ENCODE peak calls at places on chromosomes 13 and 19, in four cellular contexts. R, F, D and B are unnamed samples.

GRCh38 chr19:5166262-5166661 is 174.3 kb downstream of the PTPRS start:
- DNase-seq in R (no peak), F (no peak), D (no peak), B (no peak)

GRCh38 chr19:58538257-58539168 is 5.4 kb upstream of the TRIM28 start:
- DNase-seq in R (no peak), F (no peak), D (no peak), B (no peak)

GRCh38 chr13:80224468-80224867 is 116.5 kb downstream of the SPRY2 start:
- DNase-seq in F (no peak), R (no peak), D (no peak), B (no peak)

GRCh38 chr13:106464076-106464475 is 71.4 kb downstream of the EFNB2 start:
- DNase-seq in R (no peak), F (no peak), D (no peak), B (no peak)

GRCh38 chr19:46975011-46975917 is 44.4 kb upstream of the NPAS1 start:
- DNase-seq in F (no peak), D (no peak), R (no peak), B (no peak)

GRCh38 chr13:93079294-93079693 is 147.3 kb upstream of the GPC6 start:
- DNase-seq in D (no peak), F (no peak), R (no peak), B (no peak)

GRCh38 chr19:13173129-13173737 is 23.0 kb downstream of the IER2 start:
- DNase-seq in F (no peak), D (no peak), R (no peak), B (no peak)

GRCh38 chr13:76663941-76664340 is 222.3 kb downstream of the KCTD12 start:
- DNase-seq in D (no peak), R (no peak), F (no peak), B (no peak)

GRCh38 chr13:43894438-43894837 is 14.7 kb downstream of the LACC1 start:
- DNase-seq in F (no peak), D (no peak), R (no peak), B (no peak)

GRCh38 chr19:6292006-6292405 is 12.2 kb upstream of the MLLT1 start:
- DNase-seq in R (no peak), F (no peak), D (no peak), B (no peak)

GRCh38 chr19:6718741-6719539 is 1.5 kb downstream of the C3 start:
- DNase-seq in D (no peak), F (peak), R (no peak), B (peak)

GRCh38 chr13:59696229-59696628 is 467.5 kb downstream of the DIAPH3 start:
- DNase-seq in F (no peak), D (no peak), R (no peak), B (no peak)

GRCh38 chr13:94030415-94031119 is 448.9 kb downstream of the DCT start:
- DNase-seq in F (no peak), R (no peak), D (no peak), B (no peak)

GRCh38 chr19:12052057-12052570 is 647 bp downstream of the ZNF878 start:
- DNase-seq in R (no peak), D (no peak), F (no peak), B (no peak)

GRCh38 chr13:59458908-59459579 is 704.7 kb downstream of the DIAPH3 start:
- DNase-seq in F (no peak), D (no peak), R (no peak), B (peak)

GRCh38 chr19:46635920-46636761 is at the start of gene GNG8:
- DNase-seq in R (no peak), F (no peak), D (no peak), B (no peak)

GRCh38 chr13:73173160-73173905 is 114.5 kb downstream of the KLF5 start:
- DNase-seq in D (no peak), F (no peak), R (no peak), B (no peak)

GRCh38 chr13:106373304-106373988 is 162.0 kb downstream of the EFNB2 start:
- DNase-seq in F (no peak), D (no peak), R (no peak), B (no peak)

GRCh38 chr13:30829145-30829544 is 76.9 kb upstream of the MEDAG start:
- DNase-seq in F (no peak), R (no peak), D (no peak), B (no peak)

GRCh38 chr13:111947026-111947810 is 119.7 kb upstream of the SOX1 start:
- DNase-seq in R (no peak), D (no peak), F (no peak), B (no peak)

GRCh38 chr13:25727250-25727649 is 324.6 kb downstream of the SHISA2 start:
- DNase-seq in R (peak), D (no peak), F (no peak), B (peak)

GRCh38 chr13:23468811-23469210 is 35.3 kb upstream of the SACS start:
- DNase-seq in R (no peak), D (no peak), F (no peak), B (no peak)

GRCh38 chr19:50601407-50602088 is 33.3 kb upstream of the LRRC4B start:
- DNase-seq in D (no peak), R (no peak), F (no peak), B (no peak)

GRCh38 chr13:93226623-93227279 is at the start of gene GPC6:
- DNase-seq in R (peak), D (no peak), F (no peak), B (no peak)

GRCh38 chr19:56687036-56687435 is 15.5 kb upstream of the ZNF835 start:
- DNase-seq in D (no peak), F (no peak), R (no peak), B (no peak)

GRCh38 chr19:633068-633785 is at the start of gene POLRMT:
- DNase-seq in R (peak), D (peak), F (peak), B (peak)
- TF ChIP-seq POLR2A in R (no peak), D (peak), F (peak), B (peak)

GRCh38 chr13:19864339-19865309 is 1.2 kb upstream of the ZMYM5 start:
- DNase-seq in F (peak), R (peak), D (peak), B (peak)

GRCh38 chr13:19861762-19862161 is 1.7 kb downstream of the ZMYM5 start:
- DNase-seq in R (no peak), D (no peak), F (no peak), B (no peak)

GRCh38 chr13:19862511-19863313 is 737 bp downstream of the ZMYM5 start:
- DNase-seq in D (peak), R (peak), F (peak), B (peak)

GRCh38 chr13:19863323-19864017 is at the start of gene ZMYM5:
- DNase-seq in D (peak), F (peak), R (peak), B (peak)

DNA sequence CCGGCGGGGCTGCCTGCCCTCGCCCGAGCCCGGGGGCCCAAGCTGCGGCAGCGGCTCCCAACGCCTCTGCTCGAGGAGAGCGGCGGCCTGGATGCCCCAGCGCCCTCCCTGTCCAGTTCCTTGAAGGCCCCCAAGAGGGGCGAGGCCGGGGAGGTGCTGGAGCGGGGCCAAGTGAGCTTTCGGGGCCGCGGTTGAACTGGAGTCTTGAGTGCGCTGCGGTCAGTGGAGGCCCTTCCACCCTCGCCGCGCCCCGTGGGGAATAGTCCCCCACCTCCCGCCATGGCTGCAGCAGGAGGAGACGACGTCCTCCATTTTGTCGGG is 529 bp upstream of the ZMYM5 start:
- DNase-seq in R (peak), F (no peak), D (peak), B (peak)
- TF ChIP-seq POLR2A in R (no peak), F (no peak), D (peak), B (no peak)

GRCh38 chr13:113084094-113084942 is 21.3 kb upstream of the F7 start:
- DNase-seq in F (no peak), R (no peak), D (no peak), B (no peak)
- TF ChIP-seq POLR2A in F (no peak), R (no peak), D (no peak), B (no peak)

DNA sequence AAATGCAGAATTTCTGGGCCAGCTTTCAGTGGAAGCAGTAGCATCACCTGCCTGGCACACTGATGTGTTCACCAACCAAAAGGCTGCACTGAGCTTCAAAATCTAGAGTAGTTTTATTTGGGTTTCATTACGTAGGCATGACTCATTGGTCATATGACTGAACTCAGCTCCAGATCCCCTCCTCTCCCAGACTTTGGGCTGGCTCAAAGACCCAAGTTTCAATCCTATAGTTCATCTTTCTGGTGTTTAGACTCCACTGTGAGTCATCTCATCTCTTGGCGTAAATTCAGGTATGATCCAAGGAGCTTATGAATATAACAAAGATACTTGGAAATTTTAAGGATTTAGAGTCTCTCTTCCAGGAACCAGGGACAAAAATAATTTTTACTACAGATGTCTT is 17.7 kb downstream of the ZMYM5 start:
- DNase-seq in R (no peak), F (no peak), D (no peak), B (no peak)
- TF ChIP-seq POLR2A in R (no peak), F (no peak), D (no peak), B (no peak)

DNA sequence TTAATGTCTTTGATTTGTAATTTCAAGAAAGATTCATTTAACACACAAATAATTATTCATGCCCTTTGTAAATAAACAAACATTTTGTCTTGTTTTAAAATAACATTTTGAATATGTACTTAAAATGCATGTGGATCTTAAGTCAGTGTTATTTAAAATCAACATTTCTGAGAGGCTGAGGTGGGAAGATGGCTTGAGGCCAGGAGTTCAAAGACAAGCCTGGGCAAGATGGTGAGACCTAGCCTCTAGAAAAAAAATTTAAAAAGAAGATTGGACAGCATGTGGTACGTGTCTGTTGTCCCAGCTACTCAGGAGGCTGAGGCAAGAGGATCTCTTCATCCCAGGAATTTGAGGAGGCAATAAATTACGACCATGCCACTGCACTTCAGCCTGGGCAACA is 1268.2 kb downstream of the SLITRK1 start:
- DNase-seq in F (no peak), D (no peak), R (no peak), B (no peak)
- TF ChIP-seq POLR2A in F (no peak), D (no peak), R (no peak), B (no peak)

GRCh38 chr19:14571695-14572490 is at the start of gene NDUFB7:
- DNase-seq in R (peak), F (peak), D (peak), B (peak)
- TF ChIP-seq POLR2A in R (peak), F (peak), D (peak), B (no peak)

GRCh38 chr19:33905473-33905936 is 108.8 kb downstream of the KCTD15 start:
- DNase-seq in R (peak), F (no peak), D (no peak), B (peak)

GRCh38 chr19:33904681-33905080 is 108.0 kb downstream of the KCTD15 start:
- DNase-seq in R (no peak), F (no peak), D (no peak), B (peak)

GRCh38 chr19:33906578-33907335 is 110.1 kb downstream of the KCTD15 start:
- DNase-seq in R (no peak), D (no peak), F (no peak), B (peak)

GRCh38 chr19:33903489-33903850 is 106.8 kb downstream of the KCTD15 start:
- DNase-seq in F (no peak), R (no peak), D (no peak), B (peak)

DNA sequence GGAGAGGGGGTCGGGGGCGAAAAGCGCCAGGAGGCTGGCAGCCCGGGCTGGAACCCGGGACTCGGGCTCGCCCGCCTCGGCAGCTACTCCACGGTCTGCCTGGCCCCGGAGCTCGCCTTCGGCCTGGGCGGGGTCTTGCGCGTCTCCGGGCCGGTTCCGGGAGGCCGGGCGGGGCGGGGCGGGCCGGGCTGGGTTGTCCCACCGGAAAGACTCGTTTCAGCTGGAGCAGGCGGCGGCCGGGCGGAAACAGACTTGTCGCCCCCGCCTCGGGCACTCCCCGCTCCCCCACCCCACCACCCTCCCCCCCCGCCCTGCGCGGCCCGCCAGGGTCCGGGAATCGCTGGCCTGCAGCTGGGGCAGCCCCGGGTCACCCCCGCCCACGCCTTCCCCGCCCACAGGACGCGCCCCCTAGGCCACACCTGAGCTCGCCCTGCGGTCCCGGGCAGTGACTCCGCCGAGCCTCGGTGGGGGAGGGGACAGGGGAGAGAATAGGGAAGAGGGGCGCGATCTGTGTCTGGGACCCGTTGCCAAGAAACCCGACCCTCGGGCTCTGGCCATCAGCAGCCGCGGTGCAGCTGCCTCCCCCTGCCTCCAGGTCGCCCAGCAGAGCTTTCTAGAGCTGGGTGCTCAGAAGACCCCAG is 109.4 kb downstream of the KCTD15 start:
- DNase-seq in R (peak), F (no peak), D (no peak), B (peak)
- TF ChIP-seq POLR2A in R (peak), F (no peak), D (no peak), B (peak)

GRCh38 chr19:21396893-21397572 is at the start of gene ZNF493:
- DNase-seq in F (peak), D (peak), R (peak), B (peak)
- TF ChIP-seq POLR2A in F (peak), D (peak), R (peak), B (peak)

DNA sequence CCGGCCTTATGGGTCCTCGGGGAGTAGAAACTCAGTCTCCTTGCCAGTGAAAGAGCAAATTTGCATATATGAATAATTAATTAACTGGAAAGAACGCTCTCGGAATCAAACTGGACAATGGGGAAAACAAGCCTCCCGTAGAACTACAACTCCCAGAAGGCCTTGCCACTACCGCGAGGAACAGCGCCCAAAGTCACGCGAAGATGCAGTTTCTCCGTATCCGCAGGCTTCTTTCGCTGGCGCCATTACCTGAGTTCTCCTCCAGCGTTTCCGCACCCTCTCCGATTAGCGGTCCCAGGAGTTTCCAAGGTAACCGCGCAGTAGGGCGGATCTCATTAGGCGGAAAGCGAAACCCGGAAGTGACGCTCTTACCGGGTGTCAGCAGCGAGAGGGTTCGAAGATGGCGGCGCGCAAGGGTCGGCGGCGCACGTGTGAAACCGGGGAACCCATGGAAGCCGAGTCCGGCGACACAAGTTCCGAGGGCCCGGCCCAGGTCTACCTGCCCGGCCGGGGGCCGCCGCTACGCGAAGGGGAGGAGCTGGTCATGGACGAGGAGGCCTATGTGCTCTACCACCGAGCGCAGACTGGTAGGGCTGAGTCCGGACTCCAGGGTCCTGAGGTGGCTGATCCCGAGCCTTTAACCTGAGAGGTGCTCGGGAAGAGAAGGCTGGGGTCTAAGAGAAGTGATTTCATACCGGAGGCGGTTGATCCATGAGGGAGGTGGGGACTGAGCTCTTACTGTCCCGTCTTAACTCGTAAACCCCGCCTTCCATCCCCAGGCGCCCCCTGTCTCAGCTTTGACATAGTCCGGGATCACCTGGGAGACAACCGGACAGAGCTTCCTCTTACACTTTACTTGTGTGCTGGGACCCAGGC is at the start of gene GRWD1:
- DNase-seq in R (peak), D (peak), F (peak), B (peak)
- TF ChIP-seq POLR2A in R (peak), D (peak), F (peak), B (no peak)

DNA sequence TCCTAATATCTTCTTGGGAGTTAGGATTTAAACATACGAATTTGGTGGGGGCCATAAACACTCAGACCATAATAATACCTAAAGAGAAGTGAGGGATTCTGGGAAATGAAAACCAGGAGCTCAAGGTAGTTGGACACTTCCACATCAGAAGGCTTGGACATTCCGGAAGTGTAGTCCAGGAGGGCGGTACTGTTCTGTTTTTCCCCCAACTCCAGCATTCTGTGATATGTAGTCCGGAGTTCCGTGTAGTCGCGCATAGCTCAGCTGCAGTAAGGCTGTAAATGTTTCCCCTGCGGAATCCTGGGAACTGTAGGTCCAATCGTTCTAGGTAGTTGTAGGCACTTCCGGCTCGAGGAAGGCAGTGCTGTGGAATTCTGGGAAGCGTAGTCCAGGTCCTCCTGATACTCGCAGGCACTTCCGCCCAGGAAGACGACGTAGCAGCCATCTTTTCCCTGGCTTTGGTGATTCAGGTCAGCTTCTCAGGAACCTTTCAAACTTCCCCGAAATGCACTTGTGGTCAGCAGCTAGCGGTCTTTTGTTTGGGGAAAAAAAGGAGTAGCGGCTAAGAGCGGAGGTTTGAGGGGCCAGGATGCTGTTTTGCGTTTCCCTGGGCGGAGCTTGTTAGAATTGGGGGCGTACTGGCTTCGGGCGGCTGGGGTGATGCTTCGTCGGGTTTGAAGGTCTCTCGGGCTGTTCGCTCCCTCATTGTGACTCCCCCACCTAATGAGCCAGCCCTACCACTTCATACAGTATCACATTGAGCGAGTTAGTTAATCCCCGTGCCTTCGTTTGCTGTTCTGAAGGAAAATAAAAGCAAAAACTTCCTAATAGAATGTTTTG is at the start of gene ZNF226:
- DNase-seq in D (peak), F (peak), R (peak), B (peak)
- TF ChIP-seq POLR2A in D (peak), F (no peak), R (peak), B (no peak)